ENCODE peak calls at places on chromosomes 5 and 9, in ten cellular contexts. D is brain microvascular endothelial cell, F is fibroblast of pulmonary artery, P is gastrocnemius medialis, M is left lung, V is GM12865, T is BE2C, L is stomach, C is astrocyte of the spinal cord, O is transverse colon. G is an unnamed sample.
A peak's percentile ranks its signal among the peaks of the same experiment; 100 is the strongest.

GRCh38 chr5:1445313-1445894 is at the start of gene SLC6A3:
- DNase-seq in D (no peak), F (peak; percentile 20), P (no peak), M (peak; percentile 59), V (no peak), T (peak; percentile 83), L (peak; percentile 27), C (no peak), O (peak; percentile 21), G (no peak)

GRCh38 chr5:80225189-80225588 is 30.7 kb downstream of the SERINC5 start:
- DNase-seq in D (no peak), F (no peak), P (no peak), M (no peak), V (no peak), T (no peak), L (no peak), C (no peak), O (no peak), G (no peak)

GRCh38 chr5:138574744-138575193 is 432 bp downstream of the HSPA9 start:
- DNase-seq in D (no peak), F (no peak), P (no peak), M (no peak), V (no peak), T (no peak), L (no peak), C (no peak), O (no peak), G (no peak)

GRCh38 chr9:113910036-113910639 is 34.0 kb downstream of the ZNF618 start:
- DNase-seq in D (no peak), F (no peak), P (no peak), M (no peak), V (no peak), T (no peak), L (peak; percentile 85), C (no peak), O (no peak), G (no peak)

GRCh38 chr5:178590924-178591423 is 781 bp upstream of the COL23A1 start:
- DNase-seq in D (no peak), F (no peak), P (peak; percentile 74), M (no peak), V (no peak), T (no peak), L (no peak), C (no peak), O (no peak), G (no peak)

GRCh38 chr9:116174347-116174746 is 20.8 kb downstream of the PAPPA start:
- DNase-seq in D (no peak), F (no peak), P (no peak), M (no peak), V (no peak), T (no peak), L (no peak), C (no peak), O (no peak), G (no peak)

GRCh38 chr5:43061352-43061751 is 21.2 kb upstream of the ANXA2R start:
- DNase-seq in D (no peak), F (peak; percentile 32), P (no peak), M (no peak), V (no peak), T (no peak), L (no peak), C (peak; percentile 52), O (no peak), G (no peak)

GRCh38 chr5:140806834-140807775 is at the start of gene PCDHA4:
- DNase-seq in D (no peak), F (peak; percentile 6), P (no peak), M (no peak), V (no peak), T (no peak), L (no peak), C (no peak), O (peak; percentile 26), G (no peak)

DNA sequence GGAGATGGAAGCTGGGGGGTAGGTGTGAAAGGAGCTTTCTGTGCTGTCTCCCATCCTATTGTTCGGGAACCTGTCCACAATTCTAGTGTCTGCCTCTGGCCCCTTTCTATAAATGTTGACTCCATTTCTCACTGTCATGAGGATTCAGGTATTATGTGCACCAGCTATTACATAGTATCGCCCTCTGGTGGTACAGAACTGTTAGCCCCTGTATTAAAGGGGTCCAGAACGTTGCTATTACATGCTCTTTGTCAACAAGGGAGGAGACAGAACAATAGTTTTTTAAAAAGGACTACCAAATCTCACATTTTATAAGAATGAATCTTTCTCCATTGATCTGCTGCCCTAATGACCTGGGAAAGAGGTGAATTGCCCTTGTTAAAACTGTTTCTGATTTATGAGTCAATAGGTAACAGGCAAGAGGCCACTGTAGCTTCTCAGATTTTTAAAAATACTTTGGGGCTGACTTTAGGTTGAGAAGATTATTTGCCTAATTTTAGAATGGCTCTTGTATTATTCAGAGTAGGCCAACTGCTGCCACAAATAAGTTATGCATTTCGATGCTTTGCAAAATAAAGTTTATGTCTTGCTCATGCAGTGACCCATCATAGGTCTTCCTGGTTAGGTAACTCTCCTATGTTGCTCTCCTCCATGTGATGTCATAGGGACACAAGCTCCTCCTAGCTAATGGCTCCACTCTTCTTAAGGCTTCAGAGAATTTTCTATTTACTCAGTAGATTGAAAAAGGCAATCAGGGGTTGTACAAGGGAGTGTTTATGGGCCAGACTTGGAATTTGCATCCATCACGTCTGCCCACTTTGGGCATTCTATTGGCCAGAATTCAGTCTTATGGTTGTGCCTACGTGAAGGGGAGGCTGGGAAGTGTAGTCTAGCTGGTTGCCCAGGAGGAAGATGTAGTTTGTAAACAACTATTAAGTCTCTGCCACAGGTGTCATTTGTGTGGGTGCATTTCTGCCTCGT is 20.8 kb downstream of the DCANP1 start:
- DNase-seq in D (peak; percentile 49), F (peak; percentile 67), P (no peak), M (no peak), V (peak; percentile 64), T (peak; percentile 43), L (no peak), C (peak; percentile 47), O (no peak), G (no peak)
- TF ChIP-seq CTCF in D (peak; percentile 80), F (peak; percentile 83), P (peak; percentile 68), M (peak; percentile 62), V (peak; percentile 74), T (peak; percentile 93), L (peak; percentile 27), C (peak; percentile 85), O (peak; percentile 58), G (peak; percentile 87)

DNA sequence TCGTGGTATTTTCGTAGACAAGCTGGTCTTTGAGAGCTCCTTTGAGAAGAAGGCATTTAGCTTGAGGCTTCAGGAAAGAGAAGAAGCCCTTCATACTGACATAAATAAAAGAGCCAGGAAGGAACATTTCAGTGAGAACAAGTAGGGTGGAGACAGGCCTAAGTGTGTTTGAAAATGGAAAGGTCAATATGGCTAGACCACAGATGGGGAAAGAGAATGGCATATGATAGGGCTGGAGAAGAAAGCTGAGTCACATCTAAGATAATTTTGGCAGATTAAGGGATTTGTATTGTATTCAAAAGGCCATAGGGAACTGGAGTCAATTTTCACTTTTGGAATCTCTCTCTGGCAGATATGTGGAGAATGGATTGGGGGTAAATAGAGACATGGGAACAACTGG is 374.9 kb downstream of the TMEM38B start:
- DNase-seq in D (no peak), F (no peak), P (no peak), M (no peak), V (no peak), T (no peak), L (no peak), C (peak; percentile 6), O (no peak), G (no peak)
- H3K4me3 ChIP-seq in D (no peak overlapping the region), F (no peak overlapping the region), P (no peak overlapping the region), M (no peak overlapping the region), V (no peak overlapping the region), T (no peak overlapping the region), L (no peak overlapping the region), C (no peak overlapping the region), O (no peak overlapping the region), G (no peak overlapping the region)

GRCh38 chr9:129885670-129886106 is 50.4 kb downstream of the USP20 start:
- DNase-seq in D (peak; percentile 86), F (peak; percentile 93), P (peak; percentile 82), M (peak; percentile 95), V (peak; percentile 96), T (peak; percentile 94), L (peak; percentile 94), C (peak; percentile 91), O (peak; percentile 97), G (no peak)

GRCh38 chr9:129886226-129887174 is 51.2 kb downstream of the USP20 start:
- DNase-seq in D (no peak), F (peak; percentile 32), P (no peak), M (no peak), V (peak; percentile 83), T (no peak), L (no peak), C (no peak), O (peak; percentile 52), G (no peak)

GRCh38 chr9:129881547-129882324 is 46.5 kb downstream of the USP20 start:
- DNase-seq in D (no peak), F (no peak), P (no peak), M (no peak), V (no peak), T (no peak), L (no peak), C (no peak), O (no peak), G (no peak)

GRCh38 chr9:129885018-129885669 is 49.9 kb downstream of the USP20 start:
- DNase-seq in D (no peak), F (no peak), P (no peak), M (peak; percentile 63), V (peak; percentile 76), T (peak; percentile 46), L (peak; percentile 54), C (no peak), O (peak; percentile 72), G (no peak)

GRCh38 chr9:129884220-129885017 is 49.2 kb downstream of the USP20 start:
- DNase-seq in D (peak; percentile 52), F (peak; percentile 64), P (peak; percentile 76), M (peak; percentile 94), V (peak; percentile 97), T (peak; percentile 91), L (peak; percentile 93), C (peak; percentile 72), O (peak; percentile 96), G (no peak)
- TF ChIP-seq CTCF in D (no peak), F (no peak), P (no peak), M (no peak), V (no peak), T (no peak), L (no peak), C (no peak), O (no peak), G (no peak)

GRCh38 chr5:7868773-7869473 is at the start of the genes FASTKD3 and MTRR:
- DNase-seq in D (peak; percentile 92), F (peak; percentile 94), P (peak; percentile 93), M (peak; percentile 95), V (peak; percentile 95), T (peak; percentile 95), L (peak; percentile 94), C (peak; percentile 93), O (peak; percentile 95), G (no peak)

GRCh38 chr5:7869474-7870136 is 657 bp downstream of the MTRR start:
- DNase-seq in D (no peak), F (peak; percentile 3), P (no peak), M (no peak), V (peak; percentile 46), T (no peak), L (peak; percentile 36), C (no peak), O (peak; percentile 37), G (no peak)

GRCh38 chr5:7868427-7868772 is 431 bp downstream of the FASTKD3 start:
- DNase-seq in D (no peak), F (no peak), P (no peak), M (no peak), V (no peak), T (no peak), L (no peak), C (no peak), O (no peak), G (no peak)

GRCh38 chr5:7866194-7866593 is 2.6 kb downstream of the FASTKD3 start:
- DNase-seq in D (no peak), F (no peak), P (no peak), M (no peak), V (no peak), T (no peak), L (no peak), C (no peak), O (no peak), G (no peak)

DNA sequence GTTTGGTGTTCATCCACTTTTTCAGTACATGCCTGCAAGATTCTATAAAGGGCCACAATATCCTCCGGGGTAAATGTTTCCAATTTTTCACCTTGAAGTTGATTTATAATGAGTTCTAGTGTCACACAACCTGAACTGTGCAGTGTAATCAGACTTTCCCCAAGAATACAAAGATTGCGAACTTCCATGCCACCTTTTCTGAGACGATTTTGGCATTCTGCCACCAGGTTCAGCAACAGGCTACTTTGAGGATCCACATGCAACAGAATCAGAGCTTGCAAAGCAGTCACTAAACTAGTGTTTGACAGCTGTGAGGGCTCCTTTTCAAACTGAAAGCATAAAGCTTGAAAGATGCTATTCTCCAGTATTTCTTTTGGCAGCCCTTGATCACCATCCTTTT is 1.6 kb downstream of the FASTKD3 start:
- DNase-seq in D (no peak), F (no peak), P (no peak), M (no peak), V (no peak), T (no peak), L (no peak), C (no peak), O (no peak), G (no peak)
- H3K4me3 ChIP-seq in D (no peak overlapping the region), F (no peak overlapping the region), P (no peak overlapping the region), M (no peak overlapping the region), V (no peak overlapping the region), T (peak overlapping the region; percentile 94), L (no peak overlapping the region), C (no peak overlapping the region), O (no peak overlapping the region), G (peak overlapping the region; percentile 87)

G was measured in epithelial cell of proximal tubule.